ENCODE peak calls at places on chromosomes 2 and 18, in four cellular contexts. F is cardiac muscle cell, J is AG10803, D is uterus. M is an unnamed sample.

GRCh38 chr18:58848685-58849084 is 16.0 kb upstream of the ZNF532 start:
- DNase-seq in D (no peak), J (no peak), F (no peak), M (no peak)

GRCh38 chr2:100242891-100243670 is 79.2 kb downstream of the LONRF2 start:
- DNase-seq in F (peak), D (peak), J (peak), M (peak)

GRCh38 chr2:208047840-208048239 is 22.5 kb upstream of the PLEKHM3 start:
- DNase-seq in J (no peak), D (no peak), F (no peak), M (no peak)

GRCh38 chr2:32553829-32554432 is 73.9 kb upstream of the TTC27 start:
- DNase-seq in J (peak), D (no peak), F (peak), M (peak)

GRCh38 chr18:36536426-36536825 is 238.9 kb downstream of the FHOD3 start:
- DNase-seq in D (no peak), J (no peak), F (peak), M (no peak)

GRCh38 chr2:166137331-166137730 is 9.5 kb upstream of the SCN1A start:
- DNase-seq in J (no peak), F (no peak), D (no peak), M (no peak)

GRCh38 chr2:42098571-42099430 is 51.0 kb downstream of the PKDCC start:
- DNase-seq in D (no peak), J (peak), F (no peak), M (no peak)

GRCh38 chr2:169386621-169387235 is 24.4 kb upstream of the LRP2 start:
- DNase-seq in F (no peak), D (no peak), J (no peak), M (no peak)

GRCh38 chr2:235575431-235575830 is 81.6 kb downstream of the AGAP1 start:
- DNase-seq in F (no peak), J (no peak), D (no peak), M (no peak)

GRCh38 chr2:19021100-19021476 is 337.3 kb downstream of the OSR1 start:
- DNase-seq in J (peak), D (no peak), F (no peak), M (no peak)

DNA sequence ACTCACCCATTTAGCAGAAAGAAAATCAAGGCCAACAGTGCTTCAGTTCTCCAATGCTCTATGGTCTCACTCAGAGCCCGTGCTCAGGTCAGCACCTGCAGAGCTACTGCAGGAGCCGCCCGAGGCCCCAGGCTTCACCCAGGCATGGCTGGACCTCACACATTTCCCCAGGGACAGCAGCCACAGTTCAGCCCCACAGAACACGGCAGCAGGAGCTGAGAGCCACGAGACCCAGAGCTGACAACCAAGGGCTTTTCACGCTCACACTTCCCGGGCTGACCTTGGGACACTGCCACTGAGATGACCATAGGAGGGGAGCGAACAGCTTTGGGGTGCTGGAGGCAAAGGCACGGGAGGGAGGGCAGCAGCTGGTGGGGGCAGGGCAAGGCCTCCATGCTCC is 4.2 kb downstream of the TMEM18 start:
- DNase-seq in J (no peak), D (no peak), F (no peak), M (no peak)
- H3K4me3 ChIP-seq in J (no peak), D (no peak), F (no peak), M (no peak)

DNA sequence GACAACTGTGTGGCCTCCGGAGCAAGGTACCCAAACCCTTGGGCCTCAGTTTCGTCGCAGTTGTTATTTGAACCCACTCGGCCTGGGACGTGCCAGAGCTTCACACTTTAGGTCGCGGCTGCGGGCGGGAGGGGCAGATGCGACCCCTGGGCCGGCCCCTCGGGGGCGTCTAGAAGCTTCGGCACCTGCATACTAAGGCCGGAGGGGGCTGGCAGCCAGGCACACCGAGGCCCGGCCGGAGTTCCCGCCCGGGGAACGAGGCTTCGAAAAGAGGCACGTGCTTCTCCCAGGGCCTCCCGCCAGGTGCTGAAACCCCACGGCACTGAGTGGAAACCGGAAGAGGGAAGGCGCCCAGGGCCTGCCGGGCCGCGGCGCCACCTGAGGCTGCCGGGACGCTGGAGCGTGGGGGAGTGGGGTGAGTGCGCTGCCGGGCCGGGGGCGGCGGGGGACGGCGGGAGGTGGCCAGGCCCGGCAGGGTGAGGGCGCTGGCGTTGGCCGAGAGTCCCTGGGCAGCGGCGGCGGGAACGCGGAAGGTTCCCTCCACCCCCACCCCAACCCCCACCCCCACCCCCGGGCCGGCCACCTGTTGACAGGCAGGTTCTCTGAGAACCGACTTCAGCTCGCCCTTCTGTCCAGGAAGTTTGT is 8.9 kb downstream of the OTX1 start:
- DNase-seq in D (no peak), J (no peak), F (no peak), M (no peak)
- H3K4me3 ChIP-seq in D (no peak), J (no peak), F (no peak), M (no peak)

DNA sequence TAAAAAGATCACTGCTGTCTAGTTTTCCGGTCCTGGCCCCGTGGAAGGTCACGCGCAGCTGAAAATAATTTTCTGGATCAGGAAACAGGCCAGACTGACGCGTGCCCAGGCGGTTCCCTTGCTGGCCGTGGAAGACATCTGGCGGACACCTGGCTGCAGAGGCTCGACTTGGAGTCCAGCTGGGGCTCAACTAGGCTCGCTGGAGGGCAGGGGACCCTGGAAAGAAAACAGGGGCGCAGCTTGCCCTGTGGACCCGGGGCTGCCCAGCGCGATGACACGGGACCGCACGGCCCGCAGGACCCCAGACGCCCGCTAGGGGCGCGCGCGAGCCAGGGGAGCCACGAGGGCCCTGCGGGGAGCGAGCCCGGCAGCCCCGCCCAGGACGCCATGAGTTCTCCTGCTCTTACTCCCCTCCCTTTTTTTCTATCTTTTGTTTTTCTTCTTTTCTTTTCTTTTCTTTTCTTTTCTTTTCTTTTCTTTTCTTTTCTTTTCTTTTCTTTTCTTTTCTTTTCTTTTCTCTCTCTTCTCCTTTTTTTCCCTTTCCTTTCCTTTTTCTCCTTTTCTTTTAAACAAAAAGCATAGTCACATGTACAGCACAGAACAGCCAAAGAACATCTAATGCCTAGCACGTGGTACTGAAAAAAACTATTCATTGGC is 43.2 kb upstream of the UBE2F start:
- DNase-seq in D (peak), J (peak), F (peak), M (peak)
- H3K4me3 ChIP-seq in D (peak), J (peak), F (no peak), M (peak)

DNA sequence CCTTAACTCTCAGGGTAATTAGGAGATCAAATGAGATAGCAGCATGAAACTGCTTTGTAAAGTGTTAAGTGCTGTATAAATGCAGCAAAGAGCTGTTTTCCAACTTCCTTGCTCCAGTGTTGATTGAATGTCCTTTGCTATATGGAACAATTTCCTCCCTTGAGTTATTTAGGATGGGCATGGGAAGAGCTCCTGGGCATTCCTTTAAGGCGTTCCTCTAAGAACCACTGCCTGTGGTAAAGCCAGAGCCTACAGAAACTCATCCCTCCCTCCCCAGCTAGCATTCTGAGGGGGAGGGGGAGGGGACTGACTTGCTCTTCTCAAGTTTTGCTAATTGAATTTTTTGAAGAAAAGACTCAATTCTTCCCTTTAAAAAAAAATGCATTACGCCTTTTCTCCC is 1.4 kb downstream of the AKAIN1 start:
- DNase-seq in J (no peak), D (no peak), F (no peak), M (no peak)
- H3K4me3 ChIP-seq in J (no peak), D (no peak), F (no peak), M (no peak)

DNA sequence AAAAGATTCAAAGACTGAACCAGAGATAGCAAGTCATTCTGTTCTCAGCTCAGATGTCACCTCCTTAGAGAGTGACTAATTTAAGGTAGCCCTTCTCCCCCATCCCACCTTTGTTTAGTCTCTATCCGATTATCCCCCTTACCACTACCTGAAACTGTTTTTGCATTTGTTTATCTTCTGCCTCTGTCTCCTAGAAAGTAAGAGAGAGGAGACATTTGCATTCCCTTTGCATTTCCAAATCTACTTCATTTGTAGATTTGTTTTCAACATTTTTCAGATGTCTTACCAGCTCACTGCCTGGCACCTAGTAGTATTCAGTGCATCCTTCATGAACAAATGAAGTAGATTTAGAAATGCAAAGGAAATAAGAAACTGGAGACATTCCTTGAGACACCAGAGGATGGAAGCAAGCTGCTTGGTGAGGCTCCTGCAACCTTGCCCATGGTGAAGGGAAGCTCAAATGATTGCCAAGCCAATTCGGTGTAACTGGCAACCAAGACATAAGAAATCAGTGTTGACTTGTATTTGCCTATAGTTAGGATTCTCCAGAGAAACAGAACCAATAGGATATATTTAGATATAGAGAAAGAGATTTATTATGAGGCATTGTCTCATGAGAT is 385.7 kb downstream of the STK39 start:
- DNase-seq in D (no peak), J (no peak), F (no peak), M (no peak)
- H3K4me3 ChIP-seq in D (no peak), J (no peak), F (no peak), M (no peak)

GRCh38 chr18:61379827-61380226 is 46.6 kb downstream of the CDH20 start:
- DNase-seq in D (no peak), J (no peak), F (no peak), M (no peak)
- H3K4me3 ChIP-seq in D (no peak), J (no peak), F (no peak), M (no peak)

DNA sequence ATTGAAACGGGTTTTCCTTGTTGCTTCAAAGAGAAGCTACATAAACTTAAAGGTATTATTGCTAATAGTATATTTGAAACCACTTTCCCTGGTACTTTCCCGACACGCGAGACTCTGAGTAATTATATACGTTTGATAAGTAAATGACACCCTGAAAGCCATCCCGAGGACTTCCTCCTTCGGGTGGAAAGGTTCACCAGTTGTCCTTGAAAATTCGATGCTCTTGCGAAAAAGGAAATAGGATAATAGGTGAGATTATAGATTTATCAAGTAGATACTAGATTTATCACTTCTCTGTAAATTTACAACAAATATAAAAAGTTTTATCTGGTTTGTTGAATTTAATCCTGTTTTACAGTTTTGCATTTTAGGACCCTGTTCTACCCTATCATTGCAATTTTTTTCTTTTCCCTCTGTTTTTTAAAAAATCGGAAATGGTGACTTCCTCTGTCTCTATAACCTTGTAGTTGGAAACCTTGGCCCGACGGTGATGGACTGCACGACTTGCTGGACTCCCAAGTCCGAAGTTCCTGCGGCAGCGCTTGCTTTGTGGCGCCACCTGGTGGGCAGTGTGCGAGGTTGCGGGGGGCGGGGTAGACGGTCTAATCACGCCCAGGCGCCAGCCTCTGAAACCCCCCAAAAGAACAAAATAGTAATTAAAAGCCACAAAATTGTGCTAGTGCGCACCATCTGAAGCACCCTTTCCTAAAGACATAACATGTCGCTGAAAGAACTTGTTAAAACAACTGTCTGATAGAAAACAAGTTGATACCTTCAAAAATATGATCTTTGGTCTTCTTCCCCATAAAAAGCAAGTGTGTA is 982 bp upstream of the DLX2 start:
- DNase-seq in F (peak), D (peak), J (peak), M (peak)
- H3K4me3 ChIP-seq in F (peak), D (no peak), J (peak), M (peak)

GRCh38 chr2:215416656-215417055 is 19.2 kb downstream of the FN1 start:
- DNase-seq in D (no peak), J (no peak), F (no peak), M (no peak)

GRCh38 chr2:215418064-215418963 is 17.6 kb downstream of the FN1 start:
- DNase-seq in F (no peak), D (no peak), J (no peak), M (no peak)

GRCh38 chr2:215415820-215416613 is 19.9 kb downstream of the FN1 start:
- DNase-seq in J (no peak), D (no peak), F (no peak), M (no peak)

GRCh38 chr2:215419113-215419512 is 16.8 kb downstream of the FN1 start:
- DNase-seq in J (no peak), D (no peak), F (no peak), M (no peak)

GRCh38 chr2:215417400-215417951 is 18.4 kb downstream of the FN1 start:
- DNase-seq in J (no peak), F (peak), D (no peak), M (no peak)
- H3K4me3 ChIP-seq in J (no peak), F (no peak), D (no peak), M (no peak)

DNA sequence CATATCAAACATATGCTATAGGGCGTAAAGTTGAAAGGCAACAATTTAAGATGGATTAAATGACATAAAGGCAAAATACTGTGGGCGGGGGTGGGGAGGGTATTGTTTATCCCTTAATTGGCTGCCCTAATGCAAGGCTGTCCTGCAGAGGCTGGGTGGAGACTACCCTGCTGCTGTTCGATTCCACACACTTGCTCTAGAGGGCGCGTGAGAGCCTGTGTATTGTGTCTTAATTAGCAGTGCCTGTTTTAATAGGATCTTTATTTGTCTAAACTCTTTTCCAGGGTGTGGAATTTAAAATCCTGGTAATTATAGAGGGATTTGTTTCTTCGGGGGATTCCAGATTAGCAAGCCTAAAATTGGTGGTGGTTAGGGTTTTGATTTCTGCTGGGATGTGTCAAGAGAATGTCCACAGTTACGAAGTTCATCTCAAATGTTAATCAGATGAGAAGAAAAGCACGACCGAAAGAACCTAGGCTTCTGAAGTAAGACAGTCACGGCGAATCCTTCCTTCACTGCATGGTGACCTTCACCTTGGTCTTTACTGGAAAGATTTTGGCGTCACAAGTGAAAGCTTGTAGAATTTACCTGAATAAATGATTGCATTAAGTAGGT is 103.5 kb upstream of the MAP3K20 start:
- DNase-seq in F (peak), J (peak), D (no peak), M (peak)
- H3K4me3 ChIP-seq in F (no peak), J (no peak), D (no peak), M (no peak)